ENCODE peak calls at places on chromosomes 11 and 22, in ten cellular contexts. I is lung; F is progenitor cell of endocrine pancreas; J is WERI-Rb-1; O is GM13976; G is glutamatergic neuron; E is CD8-positive, alpha-beta T cell; Z is lower leg skin; R is Caco-2; A is A549. B is an unnamed sample.
A peak's percentile ranks its signal among the peaks of the same experiment; 100 is the strongest.

GRCh38 chr11:125378596-125378995 is 117.5 kb downstream of the FEZ1 start:
- DNase-seq in I (no peak), F (no peak), J (no peak), O (no peak), G (no peak), E (no peak), Z (no peak), R (no peak), A (no peak), B (no peak)

GRCh38 chr11:99383628-99384300 is 363.0 kb downstream of the CNTN5 start:
- DNase-seq in I (no peak), F (no peak), J (peak; percentile 22), O (no peak), G (no peak), E (no peak), Z (no peak), R (no peak), A (no peak), B (no peak)

GRCh38 chr11:69333906-69334305 is 40.0 kb downstream of the MYEOV start:
- DNase-seq in I (no peak), F (no peak), J (no peak), O (no peak), G (no peak), E (peak; percentile 15), Z (no peak), R (no peak), A (no peak), B (no peak)

GRCh38 chr22:36212896-36213295 is 11.3 kb upstream of the APOL4 start:
- DNase-seq in I (no peak), F (no peak), J (no peak), O (no peak), G (no peak), E (no peak), Z (no peak), R (no peak), A (no peak), B (no peak)

GRCh38 chr11:72223615-72224586 is 666 bp upstream of the INPPL1 start:
- DNase-seq in I (peak; percentile 65), F (peak; percentile 56), J (peak; percentile 73), O (peak; percentile 78), G (peak; percentile 66), E (peak; percentile 72), Z (no peak), R (peak; percentile 80), A (peak; percentile 65), B (no peak)

GRCh38 chr11:108734956-108735559 is 70.2 kb downstream of the DDX10 start:
- DNase-seq in I (no peak), F (no peak), J (no peak), O (no peak), G (no peak), E (no peak), Z (no peak), R (no peak), A (peak; percentile 14), B (no peak)

GRCh38 chr11:2439820-2440219 is 4.5 kb downstream of the TRPM5 start:
- DNase-seq in I (no peak), F (no peak), J (no peak), O (no peak), G (no peak), E (no peak), Z (no peak), R (no peak), A (no peak), B (no peak)

GRCh38 chr11:69106124-69106811 is 49.5 kb upstream of the SMIM38 start:
- DNase-seq in I (no peak), F (no peak), J (no peak), O (no peak), G (no peak), E (no peak), Z (no peak), R (no peak), A (no peak), B (no peak)

GRCh38 chr11:724063-724732 is 18.2 kb downstream of the EPS8L2 start:
- DNase-seq in I (no peak), F (no peak), J (no peak), O (peak; percentile 56), G (no peak), E (no peak), Z (no peak), R (no peak), A (no peak), B (no peak)

GRCh38 chr11:6285019-6285418 is 25.4 kb downstream of the CCKBR start:
- DNase-seq in I (no peak), F (no peak), J (no peak), O (no peak), G (no peak), E (no peak), Z (no peak), R (no peak), A (no peak), B (no peak)

GRCh38 chr11:46009647-46010046 is 87.2 kb downstream of the LARGE2 start:
- DNase-seq in I (no peak), F (no peak), J (no peak), O (no peak), G (no peak), E (no peak), Z (no peak), R (no peak), A (no peak), B (no peak)

GRCh38 chr11:103464420-103464819 is 355.2 kb downstream of the DYNC2H1 start:
- DNase-seq in I (no peak), F (no peak), J (no peak), O (no peak), G (no peak), E (no peak), Z (no peak), R (no peak), A (no peak), B (no peak)

GRCh38 chr11:116511684-116512083 is 261.1 kb downstream of the BUD13 start:
- DNase-seq in I (no peak), F (no peak), J (no peak), O (no peak), G (no peak), E (peak; percentile 17), Z (no peak), R (no peak), A (no peak), B (no peak)

GRCh38 chr11:110261195-110262140 is 34.9 kb downstream of the RDX start:
- DNase-seq in I (no peak), F (no peak), J (no peak), O (no peak), G (no peak), E (no peak), Z (no peak), R (no peak), A (no peak), B (no peak)

GRCh38 chr22:43592470-43592869 is 180.7 kb downstream of the MPPED1 start:
- DNase-seq in I (no peak), F (no peak), J (no peak), O (no peak), G (peak; percentile 47), E (no peak), Z (no peak), R (no peak), A (peak; percentile 1), B (peak; percentile 45)

GRCh38 chr11:101797335-101797734 is 117.5 kb upstream of the CEP126 start:
- DNase-seq in I (no peak), F (no peak), J (no peak), O (no peak), G (no peak), E (no peak), Z (no peak), R (no peak), A (peak; percentile 1), B (no peak)

DNA sequence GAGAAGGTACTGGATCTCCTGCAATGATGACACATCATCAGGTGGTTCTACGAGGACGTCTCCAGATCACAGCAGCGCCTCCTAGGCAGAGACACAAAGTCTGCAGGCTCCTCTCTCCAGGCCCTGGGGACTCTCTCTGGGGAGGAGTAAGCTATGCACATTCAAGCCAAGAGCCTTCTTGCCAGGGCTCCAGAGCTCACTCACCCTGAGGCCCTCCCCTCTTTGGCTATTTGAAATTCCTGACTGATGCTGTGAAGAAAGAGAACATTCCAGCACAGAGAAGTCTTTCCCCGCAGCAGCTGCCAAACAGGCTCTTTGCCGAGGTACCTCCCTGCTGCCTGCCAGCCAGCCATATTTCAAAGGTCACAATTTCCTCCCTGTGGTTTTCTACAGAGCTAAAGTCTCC is 204.9 kb downstream of the CSNK2A3 start:
- DNase-seq in I (peak; percentile 74), F (no peak), J (no peak), O (no peak), G (no peak), E (no peak), Z (peak; percentile 85), R (peak; percentile 77), A (peak; percentile 29), B (peak; percentile 94)
- TF ChIP-seq CTCF in I (no peak), F (peak; percentile 17), J (peak; percentile 19), O (no peak), G (no peak), E (no peak), Z (no peak), R (peak; percentile 20), A (no peak), B (peak; percentile 59)

GRCh38 chr11:64803163-64803845 is at the start of gene MAP4K2:
- DNase-seq in I (peak; percentile 82), F (peak; percentile 77), J (peak; percentile 84), O (peak; percentile 98), G (peak; percentile 87), E (peak; percentile 91), Z (peak; percentile 87), R (peak; percentile 92), A (peak; percentile 77), B (peak; percentile 97)
- TF ChIP-seq CTCF in I (no peak), F (peak; percentile 37), J (peak; percentile 42), O (no peak), G (no peak), E (no peak), Z (no peak), R (peak; percentile 17), A (peak; percentile 34), B (peak; percentile 4)

GRCh38 chr11:77103319-77103718 is 679 bp downstream of the OMP start:
- DNase-seq in I (no peak), F (no peak), J (no peak), O (no peak), G (no peak), E (no peak), Z (no peak), R (no peak), A (no peak), B (no peak)
- TF ChIP-seq CTCF in I (no peak), F (no peak), J (no peak), O (no peak), G (no peak), E (no peak), Z (no peak), R (no peak), A (no peak), B (no peak)

DNA sequence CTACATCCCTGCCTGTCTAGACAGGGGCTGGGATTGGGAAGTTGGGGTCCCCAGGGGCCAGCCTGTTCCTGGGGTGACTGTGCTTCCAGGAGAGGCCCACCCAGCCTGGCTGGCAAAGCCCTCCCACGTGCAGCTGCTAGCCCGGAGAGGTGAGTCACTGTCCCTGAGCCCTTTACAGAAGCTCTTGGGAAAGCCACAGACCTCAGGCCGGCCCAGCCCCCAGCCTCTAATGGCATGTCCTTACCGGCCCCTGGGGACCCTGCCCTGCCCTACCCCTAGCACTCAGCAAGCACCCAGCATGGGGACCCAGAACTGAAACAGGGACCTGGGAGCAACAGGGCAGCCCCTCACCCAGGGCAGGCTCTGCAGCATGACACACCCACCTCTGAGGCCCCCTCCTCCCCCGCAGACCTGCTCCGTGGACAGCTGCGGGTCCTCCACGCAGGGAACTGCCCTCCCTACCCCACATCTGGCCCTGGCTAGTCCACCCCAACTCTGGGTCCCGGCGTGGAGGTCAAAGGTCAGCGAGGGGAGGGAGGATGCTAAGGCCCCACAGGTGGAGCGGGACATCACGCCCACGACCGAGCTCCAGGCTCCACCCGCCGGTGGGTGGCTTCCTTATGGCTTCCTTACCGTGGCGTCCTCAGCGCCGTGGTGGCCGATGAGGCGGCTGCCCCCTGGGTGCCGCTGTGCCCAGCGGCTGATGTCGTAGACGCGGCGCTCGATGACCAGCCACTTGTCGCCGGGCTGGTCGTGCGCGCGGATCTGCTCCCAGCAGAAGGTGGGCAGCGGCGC is 612 bp downstream of the FADS3 start:
- DNase-seq in I (peak; percentile 44), F (peak; percentile 41), J (peak; percentile 37), O (peak; percentile 67), G (peak; percentile 62), E (peak; percentile 56), Z (peak; percentile 36), R (peak; percentile 67), A (peak; percentile 50), B (no peak)
- TF ChIP-seq CTCF in I (no peak), F (peak; percentile 33), J (peak; percentile 31), O (no peak), G (no peak), E (no peak), Z (no peak), R (no peak), A (no peak), B (no peak)